ENCODE peak calls at places on chromosomes 7 and 10, in nine cellular contexts. H is right atrium auricular region, F is lower lobe of right lung, L is Peyer's patch, O is endothelial cell of umbilical vein, I is thoracic aorta, N is NCI-H1436, Q is M059J, G is stromal cell of bone marrow. S is an unnamed sample.

GRCh38 chr10:123580426-123580825 is 85.7 kb upstream of the GPR26 start:
- DNase-seq in H (no peak), F (no peak), L (no peak), O (no peak), I (no peak), N (no peak), Q (no peak), G (no peak), S (no peak)

GRCh38 chr10:124991872-124992271 is 49.9 kb downstream of the ZRANB1 start:
- DNase-seq in H (no peak), F (no peak), L (no peak), O (no peak), I (no peak), N (no peak), Q (no peak), G (no peak), S (peak)

GRCh38 chr10:118662228-118663035 is 67.0 kb upstream of the PRLHR start:
- DNase-seq in H (no peak), F (no peak), L (no peak), O (no peak), I (no peak), N (peak), Q (peak), G (no peak), S (no peak)

GRCh38 chr10:31083765-31084184 is 52.1 kb upstream of the ZNF438 start:
- DNase-seq in H (no peak), F (peak), L (peak), O (peak), I (no peak), N (peak), Q (peak), G (no peak), S (peak)

GRCh38 chr7:44622342-44623151 is 16.1 kb downstream of the OGDH start:
- DNase-seq in H (no peak), F (no peak), L (no peak), O (no peak), I (no peak), N (no peak), Q (peak), G (no peak), S (peak)

GRCh38 chr10:122060250-122060649 is 71.3 kb downstream of the TACC2 start:
- DNase-seq in H (no peak), F (no peak), L (no peak), O (no peak), I (no peak), N (no peak), Q (peak), G (no peak), S (no peak)

GRCh38 chr10:43209064-43209455 is 57.8 kb downstream of the RASGEF1A start:
- DNase-seq in H (no peak), F (no peak), L (no peak), O (no peak), I (no peak), N (no peak), Q (no peak), G (no peak), S (no peak)

GRCh38 chr7:77330169-77330882 is 85.8 kb downstream of the GSAP start:
- DNase-seq in H (no peak), F (peak), L (no peak), O (peak), I (no peak), N (peak), Q (peak), G (no peak), S (peak)

GRCh38 chr7:48250441-48250951 is 79.2 kb downstream of the ABCA13 start:
- DNase-seq in H (no peak), F (no peak), L (no peak), O (peak), I (no peak), N (no peak), Q (peak), G (peak), S (no peak)

GRCh38 chr7:155509025-155509724 is 37.2 kb downstream of the CNPY1 start:
- DNase-seq in H (no peak), F (no peak), L (no peak), O (no peak), I (no peak), N (no peak), Q (no peak), G (no peak), S (no peak)

GRCh38 chr10:97596101-97597055 is 6.9 kb downstream of the C10orf62 start:
- DNase-seq in H (peak), F (no peak), L (no peak), O (peak), I (peak), N (no peak), Q (peak), G (peak), S (no peak)

GRCh38 chr7:44565097-44565794 is 8.5 kb downstream of the DDX56 start:
- DNase-seq in H (peak), F (peak), L (peak), O (peak), I (no peak), N (no peak), Q (peak), G (no peak), S (peak)

GRCh38 chr7:46811529-46811928 is 770.4 kb downstream of the TNS3 start:
- DNase-seq in H (no peak), F (no peak), L (no peak), O (no peak), I (no peak), N (no peak), Q (peak), G (peak), S (no peak)

GRCh38 chr7:111732923-111733322 is 170.6 kb upstream of the IMMP2L start:
- DNase-seq in H (no peak), F (no peak), L (no peak), O (no peak), I (no peak), N (no peak), Q (no peak), G (no peak), S (peak)

GRCh38 chr7:53983505-53983904 is 558.7 kb upstream of the VSTM2A start:
- DNase-seq in H (no peak), F (no peak), L (no peak), O (no peak), I (no peak), N (no peak), Q (no peak), G (no peak), S (no peak)

GRCh38 chr10:14019983-14020668 is 310.6 kb downstream of the FRMD4A start:
- DNase-seq in H (no peak), F (no peak), L (no peak), O (no peak), I (no peak), N (no peak), Q (no peak), G (no peak), S (peak)

GRCh38 chr7:6170571-6171531 is 101.6 kb downstream of the CYTH3 start:
- DNase-seq in H (no peak), F (no peak), L (no peak), O (no peak), I (no peak), N (no peak), Q (no peak), G (no peak), S (no peak)

GRCh38 chr10:92699518-92700272 is 9.9 kb downstream of the HHEX start:
- DNase-seq in H (no peak), F (no peak), L (peak), O (peak), I (no peak), N (no peak), Q (peak), G (no peak), S (peak)

GRCh38 chr10:52128056-52128683 is 185.9 kb upstream of the DKK1 start:
- DNase-seq in H (no peak), F (no peak), L (no peak), O (no peak), I (no peak), N (no peak), Q (no peak), G (no peak), S (no peak)

GRCh38 chr7:45917658-45918057 is 3.4 kb downstream of the IGFBP3 start:
- DNase-seq in H (peak), F (peak), L (peak), O (peak), I (no peak), N (peak), Q (peak), G (peak), S (peak)

GRCh38 chr10:95171336-95171735 is 22.7 kb upstream of the ACSM6 start:
- DNase-seq in H (no peak), F (no peak), L (no peak), O (no peak), I (no peak), N (no peak), Q (no peak), G (no peak), S (no peak)

GRCh38 chr7:16365177-16365576 is 56.2 kb downstream of the CRPPA start:
- DNase-seq in H (no peak), F (no peak), L (no peak), O (no peak), I (no peak), N (no peak), Q (peak), G (no peak), S (no peak)

GRCh38 chr10:86684305-86684704 is 16.0 kb downstream of the LDB3 start:
- DNase-seq in H (no peak), F (no peak), L (no peak), O (no peak), I (no peak), N (no peak), Q (peak), G (no peak), S (no peak)

GRCh38 chr7:102841290-102841689 is 71.5 kb upstream of the LRRC17 start:
- DNase-seq in H (no peak), F (no peak), L (no peak), O (no peak), I (no peak), N (no peak), Q (no peak), G (no peak), S (peak)

GRCh38 chr10:79938728-79939380 is 10.1 kb downstream of the SFTPD start:
- DNase-seq in H (peak), F (peak), L (peak), O (no peak), I (no peak), N (no peak), Q (no peak), G (no peak), S (peak)

GRCh38 chr7:74371381-74372059 is 82.2 kb upstream of the GTF2IRD1 start:
- DNase-seq in H (no peak), F (no peak), L (no peak), O (no peak), I (no peak), N (peak), Q (no peak), G (no peak), S (peak)

GRCh38 chr7:81301815-81302214 is 383.0 kb upstream of the SEMA3C start:
- DNase-seq in H (no peak), F (no peak), L (no peak), O (no peak), I (no peak), N (no peak), Q (no peak), G (no peak), S (no peak)

GRCh38 chr10:10233256-10233655 is 784.4 kb upstream of the CELF2 start:
- DNase-seq in H (no peak), F (no peak), L (no peak), O (peak), I (no peak), N (no peak), Q (no peak), G (no peak), S (no peak)

GRCh38 chr10:8273749-8274148 is 219.3 kb downstream of the GATA3 start:
- DNase-seq in H (no peak), F (no peak), L (no peak), O (no peak), I (no peak), N (no peak), Q (no peak), G (no peak), S (no peak)

GRCh38 chr10:794382-794956 is 105.0 kb upstream of the DIP2C start:
- DNase-seq in H (no peak), F (no peak), L (no peak), O (no peak), I (no peak), N (no peak), Q (peak), G (no peak), S (no peak)

GRCh38 chr10:30488319-30488718 is 54.3 kb downstream of the MAP3K8 start:
- DNase-seq in H (no peak), F (no peak), L (no peak), O (no peak), I (no peak), N (no peak), Q (no peak), G (no peak), S (peak)

GRCh38 chr10:45058992-45059561 is 58.4 kb downstream of the ZNF22 start:
- DNase-seq in H (no peak), F (no peak), L (no peak), O (no peak), I (no peak), N (no peak), Q (no peak), G (no peak), S (no peak)

GRCh38 chr10:98436704-98437103 is 10.0 kb downstream of the HPS1 start:
- DNase-seq in H (no peak), F (no peak), L (no peak), O (no peak), I (no peak), N (no peak), Q (no peak), G (no peak), S (no peak)

GRCh38 chr10:68082815-68083395 is 7.8 kb upstream of the HERC4 start:
- DNase-seq in H (no peak), F (no peak), L (no peak), O (peak), I (no peak), N (no peak), Q (peak), G (peak), S (no peak)

S was measured in GM12865.